ENCODE peak calls at places on chromosomes 6 and 20, in six cellular contexts. L is upper lobe of right lung; W is activated CD8-positive, alpha-beta memory T cell treated with anti-CD3 and anti-CD28 coated beads for 4 hours; F is anterior cingulate cortex; J is T-helper 2 cell; D is nephron progenitor cell. X is an unnamed sample.

GRCh38 chr6:80477591-80478370 is 371.3 kb downstream of the BCKDHB start:
- DNase-seq in L (no peak), W (no peak), F (no peak), J (no peak), D (no peak), X (no peak)

GRCh38 chr20:39152126-39152525 is 190.0 kb downstream of the DHX35 start:
- DNase-seq in L (no peak), W (no peak), F (no peak), J (no peak), D (no peak), X (no peak)

GRCh38 chr6:9412951-9413559 is 977.7 kb upstream of the SLC35B3 start:
- DNase-seq in L (no peak), W (no peak), F (no peak), J (no peak), D (peak; percentile 25), X (no peak)

GRCh38 chr20:39943336-39943735 is 745.7 kb downstream of the MAFB start:
- DNase-seq in L (no peak), W (no peak), F (no peak), J (no peak), D (no peak), X (no peak)

GRCh38 chr6:155174576-155175174 is 89.1 kb upstream of the CLDN20 start:
- DNase-seq in L (no peak), W (no peak), F (no peak), J (peak; percentile 39), D (peak; percentile 46), X (no peak)

GRCh38 chr6:67639161-67639560 is 995.9 kb upstream of the ADGRB3 start:
- DNase-seq in L (no peak), W (no peak), F (no peak), J (no peak), D (no peak), X (no peak)

GRCh38 chr6:19433101-19433500 is 404.1 kb upstream of the ID4 start:
- DNase-seq in L (no peak), W (no peak), F (no peak), J (no peak), D (no peak), X (no peak)

GRCh38 chr20:31979713-31980426 is 11.9 kb downstream of the XKR7 start:
- DNase-seq in L (no peak), W (no peak), F (no peak), J (no peak), D (no peak), X (no peak)

GRCh38 chr6:116223355-116223754 is 30.5 kb downstream of the TSPYL4 start:
- DNase-seq in L (no peak), W (no peak), F (no peak), J (no peak), D (no peak), X (no peak)

GRCh38 chr6:33985333-33985751 is 160.5 kb downstream of the GRM4 start:
- DNase-seq in L (peak; percentile 34), W (no peak), F (no peak), J (no peak), D (no peak), X (peak; percentile 42)

GRCh38 chr6:135920689-135921088 is 69.2 kb downstream of the PDE7B start:
- DNase-seq in L (no peak), W (no peak), F (no peak), J (no peak), D (no peak), X (no peak)

GRCh38 chr6:113710110-113710509 is 147.0 kb upstream of the MARCKS start:
- DNase-seq in L (no peak), W (no peak), F (no peak), J (no peak), D (no peak), X (no peak)

GRCh38 chr20:34337982-34338756 is 24.9 kb upstream of the ITCH start:
- DNase-seq in L (no peak), W (no peak), F (no peak), J (no peak), D (no peak), X (no peak)

GRCh38 chr6:105642708-105643107 is 239.8 kb upstream of the PREP start:
- DNase-seq in L (no peak), W (no peak), F (no peak), J (no peak), D (no peak), X (no peak)

GRCh38 chr6:89834884-89835792 is 5.5 kb downstream of the CASP8AP2 start:
- DNase-seq in L (no peak), W (no peak), F (no peak), J (no peak), D (no peak), X (no peak)

GRCh38 chr6:32968770-32969684 is 633 bp downstream of the BRD2 start:
- DNase-seq in L (peak; percentile 92), W (peak; percentile 57), F (peak; percentile 84), J (peak; percentile 63), D (peak; percentile 69), X (peak; percentile 92)

GRCh38 chr6:82067021-82067420 is 180.5 kb downstream of the IBTK start:
- DNase-seq in L (no peak), W (no peak), F (no peak), J (no peak), D (no peak), X (no peak)

GRCh38 chr6:158771399-158772158 is 47.6 kb downstream of the EZR start:
- DNase-seq in L (no peak), W (no peak), F (no peak), J (no peak), D (no peak), X (peak; percentile 65)

GRCh38 chr6:26420607-26421235 is 18.6 kb downstream of the BTN3A1 start:
- DNase-seq in L (no peak), W (no peak), F (no peak), J (no peak), D (peak; percentile 27), X (no peak)

GRCh38 chr6:148323344-148323743 is 19.3 kb upstream of the SASH1 start:
- DNase-seq in L (no peak), W (no peak), F (no peak), J (no peak), D (no peak), X (no peak)

GRCh38 chr6:22569281-22570184 is at the start of gene HDGFL1:
- DNase-seq in L (peak; percentile 48), W (no peak), F (no peak), J (no peak), D (no peak), X (peak; percentile 54)

GRCh38 chr6:37827603-37828265 is 8.2 kb downstream of the ZFAND3 start:
- DNase-seq in L (no peak), W (no peak), F (no peak), J (no peak), D (no peak), X (no peak)

GRCh38 chr20:1122388-1123315 is 4.2 kb downstream of the PSMF1 start:
- DNase-seq in L (peak; percentile 73), W (no peak), F (no peak), J (no peak), D (no peak), X (peak; percentile 81)

GRCh38 chr20:19659468-19659867 is 98.6 kb upstream of the RIN2 start:
- DNase-seq in L (no peak), W (no peak), F (no peak), J (no peak), D (no peak), X (no peak)

GRCh38 chr6:136607932-136608772 is 57.9 kb upstream of the MAP7 start:
- DNase-seq in L (peak; percentile 70), W (peak; percentile 55), F (peak; percentile 9), J (peak; percentile 74), D (peak; percentile 82), X (no peak)

GRCh38 chr6:2861071-2861821 is 19.6 kb upstream of the SERPINB1 start:
- DNase-seq in L (no peak), W (no peak), F (no peak), J (no peak), D (no peak), X (no peak)

GRCh38 chr20:4154958-4155411 is 139.6 kb upstream of the RNF24 start:
- DNase-seq in L (peak; percentile 61), W (no peak), F (no peak), J (no peak), D (no peak), X (peak; percentile 76)

GRCh38 chr6:85129881-85130280 is 320.0 kb upstream of the NT5E start:
- DNase-seq in L (no peak), W (no peak), F (no peak), J (no peak), D (no peak), X (no peak)

GRCh38 chr6:151330130-151330715 is 61.1 kb downstream of the ZBTB2 start:
- DNase-seq in L (no peak), W (no peak), F (no peak), J (no peak), D (no peak), X (no peak)

GRCh38 chr20:7772376-7772775 is 167.9 kb downstream of the HAO1 start:
- DNase-seq in L (no peak), W (no peak), F (no peak), J (no peak), D (no peak), X (no peak)

GRCh38 chr20:9241232-9241692 is 172.4 kb downstream of the PLCB4 start:
- DNase-seq in L (no peak), W (no peak), F (no peak), J (no peak), D (no peak), X (no peak)

GRCh38 chr6:13953061-13953705 is 28.4 kb downstream of the RNF182 start:
- DNase-seq in L (no peak), W (no peak), F (no peak), J (no peak), D (no peak), X (no peak)

GRCh38 chr20:63121246-63121645 is 94.7 kb downstream of the YTHDF1 start:
- DNase-seq in L (peak; percentile 48), W (no peak), F (no peak), J (no peak), D (no peak), X (no peak)

X was measured in kidney.